ENCODE peak calls at places on chromosomes 13 and 19, in seven cellular contexts. B, U, C, A, N, S and D are unnamed samples.

GRCh38 chr19:33501957-33502356 is 19.6 kb downstream of the PEPD start:
- DNase-seq in S (no peak), C (no peak), U (no peak), A (no peak), B (no peak), N (no peak), D (no peak)

GRCh38 chr19:55490478-55491436 is 2.5 kb downstream of the SSC5D start:
- DNase-seq in S (no peak), A (no peak), U (no peak), B (no peak), N (no peak), C (no peak), D (no peak)

GRCh38 chr19:35041548-35042055 is at the start of gene HPN:
- DNase-seq in A (peak; percentile 66), C (no peak), B (no peak), N (no peak), S (no peak), U (no peak), D (no peak)

GRCh38 chr13:69820180-69820579 is 287.4 kb upstream of the ATXN8OS start:
- DNase-seq in N (no peak), C (no peak), A (no peak), U (no peak), S (peak; percentile 42), B (no peak), D (no peak)

GRCh38 chr19:35318679-35319448 is 10.1 kb upstream of the CD22 start:
- DNase-seq in U (no peak), S (no peak), A (peak; percentile 83), B (peak; percentile 60), N (no peak), C (peak; percentile 89), D (peak; percentile 85)

GRCh38 chr19:40605201-40605971 is 4.2 kb downstream of the LTBP4 start:
- DNase-seq in U (peak; percentile 86), C (no peak), S (peak; percentile 74), A (peak; percentile 83), N (peak; percentile 11), B (no peak), D (no peak)

GRCh38 chr13:33279414-33279813 is 6.1 kb downstream of the STARD13 start:
- DNase-seq in S (no peak), B (no peak), A (no peak), N (no peak), C (peak; percentile 68), U (no peak), D (no peak)

GRCh38 chr13:46615888-46616531 is 63.0 kb downstream of the LRCH1 start:
- DNase-seq in A (no peak), N (no peak), B (no peak), S (peak; percentile 8), U (no peak), C (no peak), D (no peak)